ENCODE peak calls at places on chromosomes 6 and 20, in ten cellular contexts. J, G, K, V, R, Z, T, P, A and H are unnamed samples.

GRCh38 chr6:30554962-30555361 is 1.3 kb downstream of the GNL1 start:
- DNase-seq in G (no peak), Z (no peak), J (no peak), R (peak), P (no peak), K (no peak), A (no peak), T (no peak), V (peak), H (no peak)

GRCh38 chr6:155509743-155510475 is 54.3 kb upstream of the NOX3 start:
- DNase-seq in G (no peak), R (no peak), A (no peak), Z (no peak), T (no peak), J (no peak), K (no peak), V (no peak), P (no peak), H (no peak)

GRCh38 chr20:21175433-21175832 is 49.6 kb downstream of the KIZ start:
- DNase-seq in V (no peak), J (no peak), A (no peak), G (no peak), Z (no peak), K (no peak), R (no peak), P (no peak), T (peak), H (no peak)

GRCh38 chr20:9416421-9416820 is 98.0 kb upstream of the LAMP5 start:
- DNase-seq in R (no peak), V (no peak), P (no peak), K (no peak), A (no peak), J (no peak), G (no peak), Z (no peak), T (no peak), H (no peak)

GRCh38 chr6:158841358-158841757 is 22.2 kb upstream of the EZR start:
- DNase-seq in V (no peak), Z (no peak), T (no peak), G (no peak), A (no peak), R (no peak), P (no peak), J (no peak), K (no peak), H (no peak)

GRCh38 chr20:23237166-23237565 is 113.4 kb upstream of the NXT1 start:
- DNase-seq in Z (no peak), K (no peak), A (no peak), R (no peak), G (no peak), V (no peak), J (no peak), P (no peak), T (no peak), H (no peak)

GRCh38 chr6:159713984-159714383 is 13.3 kb upstream of the WTAP start:
- DNase-seq in P (no peak), J (no peak), K (no peak), T (no peak), R (no peak), A (no peak), V (no peak), Z (no peak), G (no peak), H (no peak)

GRCh38 chr6:122666418-122666817 is 56.2 kb downstream of the PKIB start:
- DNase-seq in J (no peak), G (no peak), R (no peak), A (no peak), V (no peak), P (no peak), Z (no peak), K (no peak), T (no peak), H (no peak)

GRCh38 chr6:1832844-1833787 is 223.4 kb downstream of the FOXC1 start:
- DNase-seq in K (peak), P (no peak), V (peak), G (peak), A (peak), T (no peak), J (no peak), Z (peak), R (peak), H (peak)

GRCh38 chr20:31661625-31662371 is 24.1 kb downstream of the COX4I2 start:
- DNase-seq in G (peak), T (peak), V (peak), R (peak), P (peak), A (peak), J (peak), Z (peak), K (peak), H (peak)

GRCh38 chr6:162854228-162854627 is 126.5 kb downstream of the PACRG start:
- DNase-seq in P (no peak), T (no peak), J (no peak), A (no peak), R (no peak), Z (no peak), K (no peak), G (no peak), V (no peak), H (no peak)

GRCh38 chr6:153143200-153143599 is 12.1 kb upstream of the RGS17 start:
- DNase-seq in G (peak), V (no peak), P (no peak), K (no peak), Z (no peak), A (no peak), R (no peak), T (no peak), J (no peak), H (peak)

GRCh38 chr6:24486065-24486464 is 3.3 kb downstream of the GPLD1 start:
- DNase-seq in Z (no peak), P (no peak), V (no peak), T (no peak), R (no peak), A (no peak), J (no peak), K (no peak), G (no peak), H (no peak)

GRCh38 chr6:788058-788457 is 95.1 kb upstream of the EXOC2 start:
- DNase-seq in G (no peak), K (no peak), R (no peak), T (no peak), P (no peak), J (no peak), Z (no peak), V (no peak), A (no peak), H (no peak)

GRCh38 chr6:54291146-54291545 is 17.1 kb upstream of the TINAG start:
- DNase-seq in Z (peak), R (peak), T (no peak), A (no peak), V (peak), J (no peak), P (peak), G (peak), K (no peak), H (peak)

GRCh38 chr20:61748376-61748775 is 317.3 kb downstream of the TAF4 start:
- DNase-seq in Z (peak), G (no peak), V (peak), T (no peak), J (no peak), R (peak), A (no peak), P (peak), K (no peak), H (peak)

GRCh38 chr6:147156218-147156617 is 48.0 kb upstream of the STXBP5 start:
- DNase-seq in Z (no peak), A (no peak), T (no peak), K (no peak), V (no peak), R (peak), P (no peak), G (no peak), J (no peak), H (no peak)

GRCh38 chr20:24770628-24771556 is 178.2 kb upstream of the CST7 start:
- DNase-seq in J (no peak), K (peak), V (no peak), G (no peak), A (no peak), R (no peak), P (no peak), T (no peak), Z (no peak), H (no peak)

GRCh38 chr6:129605962-129606361 is 104.0 kb downstream of the ARHGAP18 start:
- DNase-seq in V (no peak), R (no peak), J (no peak), Z (no peak), G (no peak), P (no peak), T (no peak), A (no peak), K (no peak), H (no peak)

GRCh38 chr6:22470454-22471368 is 98.7 kb upstream of the HDGFL1 start:
- DNase-seq in G (peak), R (peak), A (peak), V (peak), Z (peak), K (peak), P (peak), T (no peak), J (peak), H (peak)

GRCh38 chr6:169110934-169111602 is 142.6 kb downstream of the THBS2 start:
- DNase-seq in G (no peak), K (no peak), R (no peak), A (no peak), J (no peak), Z (no peak), T (no peak), V (no peak), P (no peak), H (no peak)

GRCh38 chr6:37483917-37484785 is 15.5 kb downstream of the CCDC167 start:
- DNase-seq in G (peak), V (peak), K (peak), J (peak), T (peak), R (peak), Z (peak), A (peak), P (peak), H (peak)

GRCh38 chr6:150868759-150869158 is 3.3 kb downstream of the MTHFD1L start:
- DNase-seq in T (no peak), V (no peak), R (no peak), P (no peak), G (no peak), J (no peak), A (no peak), K (no peak), Z (no peak), H (no peak)

GRCh38 chr20:57619053-57619831 is 984 bp downstream of the ZBP1 start:
- DNase-seq in J (no peak), Z (no peak), G (no peak), P (no peak), T (peak), K (peak), R (no peak), V (no peak), A (no peak), H (no peak)

GRCh38 chr6:3041606-3042005 is 26.7 kb upstream of the RIPK1 start:
- DNase-seq in P (no peak), R (no peak), A (no peak), J (no peak), G (no peak), T (no peak), Z (no peak), V (no peak), K (no peak), H (no peak)

GRCh38 chr6:108565893-108566292 is 5.2 kb downstream of the FOXO3 start:
- DNase-seq in J (no peak), G (peak), K (peak), P (peak), V (peak), T (peak), A (peak), Z (peak), R (peak), H (peak)

GRCh38 chr6:108565091-108565766 is 4.5 kb downstream of the FOXO3 start:
- DNase-seq in Z (no peak), P (no peak), A (no peak), V (no peak), G (no peak), R (no peak), T (peak), J (no peak), K (no peak), H (no peak)

GRCh38 chr6:108564178-108564577 is 3.5 kb downstream of the FOXO3 start:
- DNase-seq in R (peak), G (peak), Z (peak), K (no peak), T (peak), V (peak), A (no peak), P (peak), J (no peak), H (peak)

GRCh38 chr6:108568101-108568500 is 7.4 kb downstream of the FOXO3 start:
- DNase-seq in Z (no peak), V (no peak), P (no peak), K (no peak), G (no peak), T (peak), J (no peak), A (no peak), R (no peak), H (no peak)

GRCh38 chr6:108566406-108566805 is 5.7 kb downstream of the FOXO3 start:
- DNase-seq in K (no peak), Z (no peak), V (no peak), T (no peak), A (no peak), G (no peak), P (no peak), J (no peak), R (no peak), H (no peak)
- H3K4me3 ChIP-seq in K (no peak), Z (no peak), V (no peak), T (peak), A (no peak), G (no peak), P (no peak), J (peak), R (no peak), H (no peak)

GRCh38 chr6:142886431-142887170 is 58.4 kb downstream of the HIVEP2 start:
- DNase-seq in K (no peak), G (peak), V (peak), R (peak), T (peak), Z (no peak), J (no peak), A (no peak), P (peak), H (peak)
- TF ChIP-seq CTCF in K (peak), G (peak), V (peak), R (peak), T (peak), Z (peak), J (peak), A (peak), P (peak), H (peak)

GRCh38 chr6:35511980-35512379 is 716 bp downstream of the TULP1 start:
- DNase-seq in Z (no peak), R (no peak), P (no peak), J (no peak), K (no peak), T (no peak), A (no peak), G (no peak), V (no peak), H (no peak)
- H3K4me3 ChIP-seq in Z (no peak), R (no peak), P (no peak), J (no peak), K (no peak), T (no peak), A (peak), G (no peak), V (no peak), H (no peak)

GRCh38 chr20:45964024-45964423 is 8.0 kb downstream of the ZNF335 start:
- DNase-seq in V (no peak), K (no peak), J (no peak), Z (no peak), P (no peak), A (no peak), R (no peak), T (no peak), G (no peak), H (no peak)

GRCh38 chr20:45962031-45962755 is 9.8 kb downstream of the ZNF335 start:
- DNase-seq in A (no peak), G (no peak), J (no peak), K (no peak), P (no peak), V (no peak), Z (no peak), T (no peak), R (no peak), H (no peak)

GRCh38 chr20:45965169-45966002 is 6.6 kb downstream of the ZNF335 start:
- DNase-seq in R (no peak), T (no peak), Z (no peak), A (no peak), K (no peak), V (no peak), G (no peak), J (no peak), P (no peak), H (no peak)

GRCh38 chr20:45959956-45960630 is 11.9 kb downstream of the ZNF335 start:
- DNase-seq in T (no peak), V (no peak), J (no peak), P (no peak), Z (no peak), R (no peak), A (no peak), G (no peak), K (no peak), H (no peak)

GRCh38 chr20:45963059-45964011 is 8.7 kb downstream of the ZNF335 start:
- DNase-seq in K (no peak), R (peak), A (no peak), J (peak), Z (no peak), G (peak), T (peak), V (peak), P (peak), H (peak)
- TF ChIP-seq CTCF in K (no peak), R (peak), A (peak), J (peak), Z (no peak), G (peak), T (peak), V (peak), P (peak), H (no peak)

DNA sequence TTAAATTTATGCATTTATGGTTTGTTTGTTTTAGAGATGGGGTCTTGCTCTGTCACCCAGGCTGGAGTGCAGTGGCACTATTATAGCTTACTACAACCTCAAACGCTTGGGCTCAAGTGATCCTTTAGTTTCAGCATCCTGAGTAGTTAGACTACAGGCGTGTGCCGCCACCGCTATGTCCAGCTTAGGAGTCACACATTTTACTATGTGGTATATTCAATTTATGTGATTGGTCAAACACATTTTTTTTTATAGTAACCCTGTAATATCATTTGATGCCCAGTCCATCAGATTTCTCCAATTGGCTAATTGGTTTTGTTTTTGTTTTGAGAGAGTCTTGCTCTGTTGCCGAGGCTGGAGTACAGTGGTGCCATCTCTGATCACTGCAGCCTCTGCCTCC is 2.3 kb downstream of the DTD1 start:
- DNase-seq in A (no peak), R (peak), P (no peak), G (no peak), T (no peak), Z (no peak), K (no peak), V (no peak), J (no peak), H (no peak)
- H3K4me3 ChIP-seq in A (no peak), R (no peak), P (no peak), G (no peak), T (no peak), Z (no peak), K (no peak), V (no peak), J (no peak), H (no peak)

DNA sequence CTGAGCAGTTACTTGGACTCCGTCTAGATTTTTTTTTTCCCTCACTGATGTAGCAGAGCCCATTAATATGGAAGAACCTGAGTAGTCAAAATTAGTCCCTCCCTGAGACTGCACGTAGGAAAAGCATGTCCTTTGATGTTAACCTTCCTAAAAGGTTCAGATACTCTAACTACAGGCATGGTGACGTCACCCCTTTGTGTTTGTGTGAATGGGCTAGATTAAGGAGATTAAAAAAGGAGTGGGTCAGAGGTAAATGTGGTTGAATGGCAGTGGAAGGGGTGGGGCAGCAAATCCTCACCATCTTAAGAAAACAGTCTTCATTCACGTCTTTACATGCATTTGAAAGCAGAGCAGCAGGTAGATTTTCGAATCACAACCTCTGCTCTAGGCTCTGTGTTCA is 521.1 kb downstream of the TFAP2B start:
- DNase-seq in P (no peak), R (no peak), T (no peak), G (no peak), J (no peak), A (no peak), Z (no peak), K (no peak), V (no peak), H (no peak)
- TF ChIP-seq CTCF in P (no peak), R (no peak), T (no peak), G (no peak), J (no peak), A (no peak), Z (no peak), K (no peak), V (no peak), H (no peak)

GRCh38 chr20:35146299-35146921 is 726 bp downstream of the EDEM2 start:
- DNase-seq in P (peak), T (peak), V (no peak), Z (no peak), K (no peak), A (no peak), R (no peak), G (no peak), J (no peak), H (no peak)
- H3K4me3 ChIP-seq in P (peak), T (peak), V (peak), Z (peak), K (peak), A (peak), R (peak), G (peak), J (peak), H (peak)